ENCODE peak calls at places on chromosome 16, in nine cellular contexts. One of them, this sample, is unnamed.

GRCh38 chr16:56892705-56893104 is 27.7 kb downstream of the SLC12A3 start:
- DNase-seq in cardiac muscle cell: no peak
- DNase-seq in endothelial cell: no peak
- DNase-seq in osteoblast: peak
- DNase-seq in testis: no peak
- DNase-seq in kidney: peak
- DNase-seq in body of pancreas: no peak
- DNase-seq in omental fat pad: no peak
- DNase-seq in foreskin fibroblast: no peak
- DNase-seq in this sample: no peak

GRCh38 chr16:4572715-4573114 is 16.6 kb downstream of the C16orf96 start:
- DNase-seq in cardiac muscle cell: no peak
- DNase-seq in endothelial cell: no peak
- DNase-seq in osteoblast: no peak
- DNase-seq in testis: no peak
- DNase-seq in kidney: no peak
- DNase-seq in body of pancreas: peak
- DNase-seq in omental fat pad: no peak
- DNase-seq in foreskin fibroblast: peak
- DNase-seq in this sample: no peak

GRCh38 chr16:10957771-10958486 is 13.6 kb downstream of the CLEC16A start:
- DNase-seq in cardiac muscle cell: no peak
- DNase-seq in endothelial cell: no peak
- DNase-seq in osteoblast: no peak
- DNase-seq in testis: no peak
- DNase-seq in kidney: no peak
- DNase-seq in body of pancreas: no peak
- DNase-seq in omental fat pad: no peak
- DNase-seq in foreskin fibroblast: peak
- DNase-seq in this sample: no peak

GRCh38 chr16:84413605-84414004 is 45.3 kb downstream of the ATP2C2 start:
- DNase-seq in cardiac muscle cell: no peak
- DNase-seq in endothelial cell: no peak
- DNase-seq in osteoblast: peak
- DNase-seq in testis: no peak
- DNase-seq in kidney: no peak
- DNase-seq in body of pancreas: no peak
- DNase-seq in omental fat pad: no peak
- DNase-seq in foreskin fibroblast: no peak
- DNase-seq in this sample: no peak

GRCh38 chr16:66287416-66287815 is 79.1 kb upstream of the CDH5 start:
- DNase-seq in cardiac muscle cell: no peak
- DNase-seq in endothelial cell: no peak
- DNase-seq in osteoblast: peak
- DNase-seq in testis: no peak
- DNase-seq in kidney: no peak
- DNase-seq in body of pancreas: no peak
- DNase-seq in omental fat pad: no peak
- DNase-seq in foreskin fibroblast: no peak
- DNase-seq in this sample: no peak

GRCh38 chr16:14181371-14182050 is 110.4 kb downstream of the MRTFB start:
- DNase-seq in cardiac muscle cell: no peak
- DNase-seq in endothelial cell: no peak
- DNase-seq in osteoblast: peak
- DNase-seq in testis: no peak
- DNase-seq in kidney: no peak
- DNase-seq in body of pancreas: no peak
- DNase-seq in omental fat pad: no peak
- DNase-seq in foreskin fibroblast: peak
- DNase-seq in this sample: no peak

GRCh38 chr16:86584071-86584685 is 5.8 kb downstream of the FOXL1 start:
- DNase-seq in cardiac muscle cell: no peak
- DNase-seq in endothelial cell: no peak
- DNase-seq in osteoblast: peak
- DNase-seq in testis: no peak
- DNase-seq in kidney: no peak
- DNase-seq in body of pancreas: no peak
- DNase-seq in omental fat pad: no peak
- DNase-seq in foreskin fibroblast: peak
- DNase-seq in this sample: no peak

GRCh38 chr16:11232852-11233726 is 22.9 kb downstream of the SOCS1 start:
- DNase-seq in cardiac muscle cell: no peak
- DNase-seq in endothelial cell: no peak
- DNase-seq in osteoblast: no peak
- DNase-seq in testis: no peak
- DNase-seq in kidney: peak
- DNase-seq in body of pancreas: peak
- DNase-seq in omental fat pad: no peak
- DNase-seq in foreskin fibroblast: no peak
- DNase-seq in this sample: no peak

GRCh38 chr16:23578096-23578830 is 17.9 kb downstream of the NDUFAB1 start:
- DNase-seq in cardiac muscle cell: no peak
- DNase-seq in endothelial cell: no peak
- DNase-seq in osteoblast: no peak
- DNase-seq in testis: peak
- DNase-seq in kidney: no peak
- DNase-seq in body of pancreas: no peak
- DNase-seq in omental fat pad: no peak
- DNase-seq in foreskin fibroblast: peak
- DNase-seq in this sample: no peak

GRCh38 chr16:87463722-87464690 is 28.8 kb downstream of the ZCCHC14 start:
- DNase-seq in cardiac muscle cell: no peak
- DNase-seq in endothelial cell: peak
- DNase-seq in osteoblast: peak
- DNase-seq in testis: peak
- DNase-seq in kidney: no peak
- DNase-seq in body of pancreas: peak
- DNase-seq in omental fat pad: no peak
- DNase-seq in foreskin fibroblast: peak
- DNase-seq in this sample: no peak

GRCh38 chr16:74030000-74030399 is 266.6 kb upstream of the PSMD7 start:
- DNase-seq in cardiac muscle cell: no peak
- DNase-seq in endothelial cell: no peak
- DNase-seq in osteoblast: no peak
- DNase-seq in testis: no peak
- DNase-seq in kidney: no peak
- DNase-seq in body of pancreas: no peak
- DNase-seq in omental fat pad: no peak
- DNase-seq in foreskin fibroblast: no peak
- DNase-seq in this sample: no peak

GRCh38 chr16:55842369-55843104 is 9.6 kb upstream of the CES1 start:
- DNase-seq in cardiac muscle cell: peak
- DNase-seq in endothelial cell: peak
- DNase-seq in osteoblast: peak
- DNase-seq in testis: peak
- DNase-seq in kidney: no peak
- DNase-seq in body of pancreas: peak
- DNase-seq in omental fat pad: no peak
- DNase-seq in foreskin fibroblast: peak
- DNase-seq in this sample: no peak

GRCh38 chr16:878071-878784 is 77.7 kb upstream of the GNG13 start:
- DNase-seq in cardiac muscle cell: no peak
- DNase-seq in endothelial cell: peak
- DNase-seq in osteoblast: peak
- DNase-seq in testis: no peak
- DNase-seq in kidney: peak
- DNase-seq in body of pancreas: no peak
- DNase-seq in omental fat pad: no peak
- DNase-seq in foreskin fibroblast: no peak
- DNase-seq in this sample: peak
- TF ChIP-seq CTCF in cardiac muscle cell: no peak
- TF ChIP-seq CTCF in endothelial cell: no peak
- TF ChIP-seq CTCF in osteoblast: peak
- TF ChIP-seq CTCF in testis: no peak
- TF ChIP-seq CTCF in kidney: no peak
- TF ChIP-seq CTCF in body of pancreas: no peak
- TF ChIP-seq CTCF in omental fat pad: no peak
- TF ChIP-seq CTCF in foreskin fibroblast: no peak
- TF ChIP-seq CTCF in this sample: no peak

DNA sequence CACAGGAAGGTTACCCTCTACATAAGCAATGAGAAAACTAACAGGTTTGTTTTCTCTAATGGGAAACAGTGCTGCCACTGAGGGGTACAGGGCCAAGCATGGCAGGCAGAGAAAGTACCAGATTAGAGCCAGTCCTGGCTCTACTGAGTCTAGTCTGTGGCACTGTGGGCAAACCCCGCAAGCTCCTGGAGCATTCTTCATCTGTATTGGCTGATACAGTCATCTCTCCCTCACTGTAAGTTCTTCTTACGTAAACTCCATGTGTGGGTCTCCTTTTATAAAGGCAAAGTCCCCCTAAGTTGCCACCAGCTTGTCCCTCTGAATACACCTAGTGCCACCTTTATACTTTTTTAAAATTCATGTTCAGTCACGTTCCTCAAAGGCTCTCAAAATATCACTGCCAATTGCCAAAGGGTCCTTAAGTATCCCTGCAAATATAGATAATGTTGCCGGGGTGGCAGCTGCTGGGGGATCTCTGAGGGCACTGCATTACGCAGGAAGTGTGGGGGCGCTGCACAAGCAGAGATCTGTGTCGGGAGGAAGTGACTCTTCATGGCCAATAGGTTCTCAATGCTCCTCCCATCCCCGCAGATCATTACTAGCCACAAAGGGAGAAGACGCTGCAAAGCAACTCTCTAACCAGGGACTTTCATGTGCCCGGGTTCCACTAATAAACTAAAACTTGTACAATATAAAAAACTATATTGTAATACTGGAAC is 18.8 kb downstream of the XPO6 start:
- DNase-seq in cardiac muscle cell: no peak
- DNase-seq in endothelial cell: no peak
- DNase-seq in osteoblast: no peak
- DNase-seq in testis: no peak
- DNase-seq in kidney: no peak
- DNase-seq in body of pancreas: peak
- DNase-seq in omental fat pad: no peak
- DNase-seq in foreskin fibroblast: no peak
- DNase-seq in this sample: no peak
- TF ChIP-seq CTCF in cardiac muscle cell: no peak
- TF ChIP-seq CTCF in endothelial cell: no peak
- TF ChIP-seq CTCF in osteoblast: no peak
- TF ChIP-seq CTCF in testis: no peak
- TF ChIP-seq CTCF in kidney: no peak
- TF ChIP-seq CTCF in body of pancreas: no peak
- TF ChIP-seq CTCF in omental fat pad: no peak
- TF ChIP-seq CTCF in foreskin fibroblast: no peak
- TF ChIP-seq CTCF in this sample: no peak

DNA sequence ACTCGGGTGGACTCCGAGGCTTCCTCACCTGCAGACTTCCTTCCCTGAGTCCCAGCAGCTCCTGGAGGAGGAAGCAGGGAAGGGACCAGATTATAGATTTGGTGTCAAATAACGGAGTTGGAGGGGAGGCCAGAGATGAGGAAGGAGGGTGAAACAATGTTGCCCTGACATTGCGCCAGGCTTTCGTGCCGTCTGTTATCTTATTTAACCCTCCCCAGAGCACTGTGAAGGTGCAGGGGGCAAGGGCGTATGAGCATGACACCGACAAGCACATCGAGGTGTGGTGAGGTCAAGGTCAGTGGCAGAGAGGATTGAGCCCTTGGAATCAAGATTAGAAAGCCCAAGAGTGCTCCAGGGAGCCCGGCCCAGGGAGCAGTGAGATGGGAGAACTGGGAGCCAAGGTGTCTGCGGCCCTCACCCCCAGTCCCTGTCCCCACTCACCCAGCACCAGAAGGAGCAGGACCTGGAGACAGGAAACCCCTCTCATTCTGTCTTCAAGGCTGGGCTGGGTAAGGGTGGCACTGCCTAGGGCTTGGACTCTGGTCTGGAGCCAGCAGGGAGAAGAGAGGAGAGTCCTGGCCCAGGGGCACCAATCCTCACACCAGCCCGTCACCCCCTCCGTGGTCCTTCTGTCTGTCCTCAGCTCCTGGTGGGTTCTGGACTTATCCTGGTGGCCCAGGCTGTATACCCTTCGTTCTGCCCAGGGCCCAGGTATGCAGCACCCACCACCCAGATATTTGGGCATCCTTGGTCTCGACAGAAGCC is 1.1 kb downstream of the PRSS33 start:
- DNase-seq in cardiac muscle cell: no peak
- DNase-seq in endothelial cell: no peak
- DNase-seq in osteoblast: peak
- DNase-seq in testis: no peak
- DNase-seq in kidney: no peak
- DNase-seq in body of pancreas: no peak
- DNase-seq in omental fat pad: peak
- DNase-seq in foreskin fibroblast: no peak
- DNase-seq in this sample: no peak
- TF ChIP-seq CTCF in cardiac muscle cell: no peak
- TF ChIP-seq CTCF in endothelial cell: no peak
- TF ChIP-seq CTCF in osteoblast: no peak
- TF ChIP-seq CTCF in testis: no peak
- TF ChIP-seq CTCF in kidney: no peak
- TF ChIP-seq CTCF in body of pancreas: no peak
- TF ChIP-seq CTCF in omental fat pad: no peak
- TF ChIP-seq CTCF in foreskin fibroblast: no peak
- TF ChIP-seq CTCF in this sample: no peak

DNA sequence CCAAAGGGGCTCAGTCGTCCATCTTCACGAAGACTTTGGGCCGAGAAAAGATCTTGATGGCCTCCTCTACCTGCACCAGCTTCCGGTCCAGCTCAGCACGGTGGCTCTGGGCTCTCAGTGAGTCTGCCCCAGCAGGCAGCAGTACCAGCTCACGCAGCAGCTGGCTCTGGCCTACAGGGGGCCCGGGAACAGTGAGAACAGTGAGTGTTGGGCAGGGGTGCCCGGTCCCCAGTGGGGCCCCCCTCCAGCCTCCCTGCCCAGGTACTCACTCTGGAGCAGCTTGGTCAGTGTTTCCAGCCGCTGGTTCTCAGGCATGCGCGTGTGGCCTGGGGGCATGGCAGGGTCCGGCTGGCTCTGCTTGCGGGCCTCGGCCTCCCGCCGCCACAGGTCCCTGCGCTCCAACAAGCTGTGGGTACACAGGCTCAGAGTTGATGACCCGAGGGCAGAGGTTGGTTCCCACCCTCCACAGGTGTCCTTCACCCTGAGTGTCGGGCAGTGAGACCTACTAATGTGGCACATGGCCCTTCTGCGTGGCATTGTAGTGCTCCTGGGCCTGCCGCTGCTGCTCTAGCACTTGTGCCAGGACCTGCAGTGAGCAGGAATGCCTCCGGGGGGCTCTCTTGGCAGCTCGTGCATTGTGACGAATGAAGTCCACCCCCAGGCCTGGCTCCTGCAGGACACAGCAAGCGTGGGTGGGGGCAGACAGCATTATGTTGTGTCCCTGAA is 2.6 kb downstream of the PARD6A start:
- DNase-seq in cardiac muscle cell: no peak
- DNase-seq in endothelial cell: peak
- DNase-seq in osteoblast: peak
- DNase-seq in testis: no peak
- DNase-seq in kidney: peak
- DNase-seq in body of pancreas: peak
- DNase-seq in omental fat pad: no peak
- DNase-seq in foreskin fibroblast: peak
- DNase-seq in this sample: peak
- TF ChIP-seq CTCF in cardiac muscle cell: peak
- TF ChIP-seq CTCF in endothelial cell: peak
- TF ChIP-seq CTCF in osteoblast: no peak
- TF ChIP-seq CTCF in testis: no peak
- TF ChIP-seq CTCF in kidney: no peak
- TF ChIP-seq CTCF in body of pancreas: no peak
- TF ChIP-seq CTCF in omental fat pad: no peak
- TF ChIP-seq CTCF in foreskin fibroblast: peak
- TF ChIP-seq CTCF in this sample: peak

This sample was measured in glutamatergic neuron.